ENCODE peak calls at places on chromosomes 3 and 15, in eight cellular contexts. E is stimulated activated CD4-positive, alpha-beta T cell treated with anti-CD3 and anti-CD28 coated beads, Interleukin-4, amount 100 ng/mL, for 4 hours; H is Calu3; G is Right ventricle myocardium superior; R is DND-41; Y is DMS153; B is A549; L is substantia nigra. K is an unnamed sample.

GRCh38 chr15:60933914-60934885 is 294.9 kb downstream of the RORA start:
- DNase-seq in L (no peak), Y (no peak), B (no peak), E (no peak), R (peak), G (no peak), H (peak), K (no peak)

GRCh38 chr3:39327746-39328349 is 1.7 kb upstream of the CCR8 start:
- DNase-seq in H (no peak), Y (no peak), B (no peak), R (no peak), E (no peak), L (no peak), G (no peak), K (no peak)

GRCh38 chr3:53800041-53800440 is 46.2 kb downstream of the CHDH start:
- DNase-seq in R (no peak), L (no peak), E (no peak), Y (no peak), G (no peak), H (peak), B (no peak), K (no peak)

GRCh38 chr3:170180107-170180951 is 1.2 kb downstream of the PHC3 start:
- DNase-seq in E (no peak), L (no peak), B (peak), H (no peak), R (peak), Y (no peak), G (no peak), K (no peak)

GRCh38 chr15:97566957-97567356 is 393.5 kb upstream of the ARRDC4 start:
- DNase-seq in Y (no peak), E (no peak), B (no peak), G (no peak), H (peak), R (no peak), L (no peak), K (no peak)

GRCh38 chr3:87436781-87437543 is 160.6 kb upstream of the POU1F1 start:
- DNase-seq in L (no peak), E (no peak), H (no peak), Y (no peak), G (no peak), B (no peak), R (no peak), K (no peak)

GRCh38 chr3:85589145-85589544 is 630.4 kb downstream of the CADM2 start:
- DNase-seq in L (no peak), R (no peak), Y (no peak), E (no peak), G (no peak), H (no peak), B (no peak), K (no peak)

GRCh38 chr3:129888739-129889138 is 4.8 kb downstream of the TMCC1 start:
- DNase-seq in B (no peak), Y (no peak), R (no peak), H (no peak), E (no peak), G (no peak), L (no peak), K (no peak)

GRCh38 chr3:129593595-129594339 is 12.7 kb downstream of the PLXND1 start:
- DNase-seq in L (peak), B (no peak), R (peak), G (no peak), E (peak), H (no peak), Y (peak), K (no peak)

GRCh38 chr15:78156653-78157052 is 7.5 kb downstream of the IDH3A start:
- DNase-seq in B (no peak), L (no peak), Y (no peak), R (no peak), G (no peak), H (no peak), E (no peak), K (no peak)

GRCh38 chr15:35999211-35999610 is 453.2 kb upstream of the DPH6 start:
- DNase-seq in H (no peak), B (no peak), R (no peak), L (no peak), Y (no peak), E (no peak), G (no peak), K (no peak)

GRCh38 chr3:79052054-79052681 is 715.6 kb downstream of the ROBO1 start:
- DNase-seq in H (no peak), E (no peak), Y (no peak), G (no peak), R (peak), B (no peak), L (no peak), K (no peak)

GRCh38 chr15:60511351-60512157 is 32.6 kb upstream of the ICE2 start:
- DNase-seq in R (peak), H (no peak), L (no peak), G (no peak), Y (no peak), B (no peak), E (no peak), K (no peak)

GRCh38 chr3:56012732-56013131 is 455.5 kb downstream of the ERC2 start:
- DNase-seq in Y (no peak), L (no peak), R (no peak), B (no peak), E (no peak), G (no peak), H (no peak), K (no peak)

GRCh38 chr3:107938128-107938527 is 152.7 kb downstream of the CD47 start:
- DNase-seq in G (peak), H (peak), B (no peak), R (peak), Y (no peak), E (no peak), L (no peak), K (no peak)